ENCODE peak calls at places on chromosomes 12 and 14, in four cellular contexts. Z is HepG2, J is K562, X is GM12878. D is an unnamed sample.

GRCh38 chr14:63624701-63625100 is 17.0 kb downstream of the WDR89 start:
- DNase-seq in Z (no peak), J (no peak), X (no peak), D (no peak)

GRCh38 chr14:57732886-57733285 is 133.0 kb downstream of the SLC35F4 start:
- DNase-seq in Z (no peak), J (no peak), X (no peak), D (no peak)

GRCh38 chr12:10719482-10719881 is 3.6 kb downstream of the YBX3 start:
- DNase-seq in Z (no peak), J (no peak), X (no peak), D (no peak)

GRCh38 chr14:56817396-56817921 is 7.2 kb upstream of the OTX2 start:
- DNase-seq in Z (no peak), J (no peak), X (no peak), D (peak)

GRCh38 chr12:111448266-111448830 is 42.6 kb downstream of the SH2B3 start:
- DNase-seq in Z (no peak), J (no peak), X (no peak), D (no peak)

GRCh38 chr14:65302571-65303184 is 109.9 kb upstream of the FUT8 start:
- DNase-seq in Z (no peak), J (no peak), X (peak), D (no peak)

GRCh38 chr12:86233126-86233525 is 23.1 kb downstream of the MGAT4C start:
- DNase-seq in Z (no peak), J (no peak), X (no peak), D (no peak)

GRCh38 chr12:47079365-47079893 is at the start of gene PCED1B:
- DNase-seq in Z (peak), J (peak), X (no peak), D (peak)

GRCh38 chr14:23638414-23639047 is 2.4 kb downstream of the DHRS2 start:
- DNase-seq in Z (peak), J (no peak), X (no peak), D (no peak)

GRCh38 chr12:20865873-20866272 is 55.4 kb downstream of the SLCO1B3 start:
- DNase-seq in Z (no peak), J (no peak), X (no peak), D (no peak)

GRCh38 chr14:31124197-31124596 is 83.4 kb downstream of the HECTD1 start:
- DNase-seq in Z (no peak), J (no peak), X (no peak), D (no peak)

GRCh38 chr14:30681752-30682355 is 59.7 kb downstream of the SCFD1 start:
- DNase-seq in Z (peak), J (no peak), X (no peak), D (no peak)

GRCh38 chr12:115697341-115697740 is 580.2 kb downstream of the MED13L start:
- DNase-seq in Z (no peak), J (no peak), X (no peak), D (no peak)

GRCh38 chr12:124771462-124772361 is 92.0 kb downstream of the SCARB1 start:
- DNase-seq in Z (peak), J (peak), X (peak), D (peak)

GRCh38 chr12:81626406-81626805 is 132.7 kb downstream of the PPFIA2 start:
- DNase-seq in Z (no peak), J (no peak), X (no peak), D (no peak)

GRCh38 chr14:55430024-55430690 is 10.3 kb downstream of the TBPL2 start:
- DNase-seq in Z (peak), J (peak), X (no peak), D (no peak)

GRCh38 chr12:77032406-77032805 is 33.0 kb downstream of the E2F7 start:
- DNase-seq in Z (no peak), J (no peak), X (no peak), D (no peak)

GRCh38 chr14:67971627-67972625 is 152.3 kb downstream of the RAD51B start:
- DNase-seq in Z (no peak), J (no peak), X (no peak), D (no peak)

GRCh38 chr12:107847430-107847829 is 72.9 kb downstream of the ASCL4 start:
- DNase-seq in Z (no peak), J (no peak), X (no peak), D (no peak)

GRCh38 chr12:96034631-96035282 is 630 bp downstream of the LTA4H start:
- DNase-seq in Z (peak), J (peak), X (no peak), D (no peak)

GRCh38 chr12:94020335-94020734 is 128.0 kb upstream of the PLXNC1 start:
- DNase-seq in Z (no peak), J (no peak), X (no peak), D (no peak)

GRCh38 chr12:123043536-123044001 is 63.1 kb downstream of the ARL6IP4 start:
- DNase-seq in Z (peak), J (peak), X (no peak), D (peak)

GRCh38 chr12:123044351-123044750 is 63.9 kb downstream of the ARL6IP4 start:
- DNase-seq in Z (no peak), J (no peak), X (no peak), D (no peak)

GRCh38 chr12:123047289-123047688 is 66.8 kb downstream of the ARL6IP4 start:
- DNase-seq in Z (no peak), J (no peak), X (no peak), D (no peak)

GRCh38 chr12:123045678-123046077 is 65.2 kb downstream of the ARL6IP4 start:
- DNase-seq in Z (no peak), J (no peak), X (no peak), D (no peak)

DNA sequence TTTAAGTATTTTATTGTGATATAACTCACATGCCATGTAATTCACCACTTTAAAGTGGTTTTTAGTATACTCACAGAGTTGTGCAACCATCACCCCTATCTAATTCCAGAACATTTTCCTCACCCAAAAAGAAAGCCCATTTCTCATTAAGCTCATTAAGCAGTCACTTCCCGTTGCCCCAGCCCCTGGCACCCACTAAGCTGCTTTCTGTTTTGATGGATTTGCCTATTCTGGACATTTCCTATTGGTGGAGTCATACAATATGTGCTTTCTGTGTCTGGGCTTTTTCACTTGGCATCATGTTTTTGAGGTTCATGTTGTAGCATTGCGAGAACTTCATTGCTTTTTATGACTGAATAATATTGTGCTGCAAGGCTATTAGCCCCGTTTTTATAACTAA is 66.0 kb downstream of the ARL6IP4 start:
- DNase-seq in Z (no peak), J (no peak), X (no peak), D (no peak)
- TF ChIP-seq CREB1 in Z (no peak), J (no peak), X (no peak), D (no peak)

DNA sequence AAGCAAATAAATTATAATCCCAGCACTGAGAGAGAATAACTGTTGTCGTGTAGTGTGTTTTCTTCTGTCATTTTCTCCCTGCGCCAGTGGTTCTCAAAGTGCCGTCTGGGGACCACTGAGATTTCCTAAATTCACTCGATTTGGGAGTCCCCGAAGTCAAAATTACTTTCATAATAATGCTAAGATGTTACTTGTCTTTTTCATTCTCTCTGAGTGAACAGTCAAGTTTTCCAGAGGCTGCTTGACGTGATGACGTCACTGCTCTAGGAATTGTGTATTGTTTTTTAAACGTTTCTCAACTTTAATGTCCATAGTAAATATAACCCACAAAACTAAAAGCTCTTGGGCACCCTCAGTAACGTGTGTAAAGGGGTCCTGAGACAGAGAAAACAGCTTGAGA is 796 bp upstream of the POP5 start:
- DNase-seq in Z (no peak), J (peak), X (no peak), D (no peak)
- TF ChIP-seq ESRRA in Z (no peak), J (no peak), X (no peak), D (no peak)

GRCh38 chr14:89397569-89397968 is 19.5 kb downstream of the FOXN3 start:
- DNase-seq in Z (no peak), J (no peak), X (no peak), D (no peak)

GRCh38 chr14:89399594-89400068 is 17.4 kb downstream of the FOXN3 start:
- DNase-seq in Z (peak), J (no peak), X (no peak), D (peak)

GRCh38 chr14:89400529-89400928 is 16.5 kb downstream of the FOXN3 start:
- DNase-seq in Z (no peak), J (no peak), X (no peak), D (no peak)

GRCh38 chr14:89401241-89401640 is 15.8 kb downstream of the FOXN3 start:
- DNase-seq in Z (no peak), J (no peak), X (no peak), D (no peak)

DNA sequence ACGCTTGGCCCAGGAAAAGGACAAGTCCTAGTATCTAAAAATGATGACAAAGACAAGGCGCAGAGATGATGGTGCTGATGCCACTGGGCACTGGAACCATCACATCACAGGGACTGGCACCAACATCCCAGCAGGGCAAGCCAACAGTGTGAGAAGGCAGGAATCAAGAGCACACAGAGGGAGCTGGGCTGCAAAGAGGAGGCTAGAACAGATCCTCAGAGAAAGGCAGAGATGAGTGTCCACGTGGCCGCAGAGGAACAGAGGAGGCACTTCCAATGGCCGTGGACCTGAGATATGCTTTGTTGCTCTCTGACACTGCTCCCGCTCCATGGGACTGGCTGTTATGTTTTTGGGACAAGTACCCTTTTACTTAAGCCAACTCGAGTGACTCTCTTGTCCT is 17.9 kb downstream of the FOXN3 start:
- DNase-seq in Z (no peak), J (no peak), X (no peak), D (no peak)
- TF ChIP-seq CREB1 in Z (no peak), J (no peak), X (no peak), D (no peak)

GRCh38 chr12:6363330-6364036 is 11.9 kb downstream of the SCNN1A start:
- DNase-seq in Z (peak), J (peak), X (no peak), D (peak)
- TF ChIP-seq ESRRA in Z (peak), J (no peak), X (no peak), D (no peak)

GRCh38 chr12:79255326-79255725 is 390.8 kb downstream of the SYT1 start:
- DNase-seq in Z (no peak), J (no peak), X (no peak), D (no peak)
- TF ChIP-seq CREB1 in Z (no peak), J (no peak), X (no peak), D (no peak)

DNA sequence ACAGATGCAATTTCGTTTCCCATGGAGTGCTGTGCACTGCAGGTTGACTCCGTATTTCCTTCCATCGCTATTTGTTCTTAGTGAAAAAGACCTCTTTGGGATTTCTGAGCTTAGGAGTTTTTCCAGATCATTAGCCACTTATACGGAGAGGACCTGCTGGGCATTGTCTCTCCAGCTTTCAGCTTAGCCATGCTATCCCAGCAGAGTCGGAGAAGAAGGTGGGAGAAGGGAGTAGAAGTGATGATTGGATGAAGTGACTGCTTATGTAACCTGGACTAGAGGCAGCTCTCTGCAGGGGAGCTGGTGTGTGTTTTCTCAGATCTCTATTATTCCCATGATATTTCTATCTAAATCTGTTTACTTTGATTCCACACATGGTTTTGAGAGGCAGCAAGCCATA is 737.6 kb downstream of the DIO2 start:
- DNase-seq in Z (no peak), J (no peak), X (no peak), D (no peak)
- TF ChIP-seq ESRRA in Z (no peak), J (no peak), X (no peak), D (no peak)

GRCh38 chr12:100567945-100568344 is 5.5 kb upstream of the GAS2L3 start:
- DNase-seq in Z (no peak), J (no peak), X (no peak), D (no peak)
- TF ChIP-seq CREB1 in Z (no peak), J (no peak), X (no peak), D (no peak)